ENCODE peak calls at places on chromosome 12, in nine cellular contexts. One of them, this sample, is unnamed. For H3K4me1, the result is how much of the 10 kb centered on the place peaks cover.

GRCh38 chr12:9347328-9348127 is 139.3 kb upstream of the PZP start:
- DNase-seq in esophagus muscularis mucosa: no peak
- DNase-seq in GM12878: no peak
- DNase-seq in sigmoid colon: no peak
- DNase-seq in breast epithelium: no peak
- DNase-seq in ovary: no peak
- DNase-seq in thyroid gland: no peak
- DNase-seq in IMR-90: peak
- DNase-seq in HCT116: peak
- DNase-seq in this sample: no peak

GRCh38 chr12:131785763-131786330 is 42.3 kb upstream of the MMP17 start:
- DNase-seq in IMR-90: no peak
- DNase-seq in esophagus muscularis mucosa: no peak
- DNase-seq in GM12878: no peak
- DNase-seq in breast epithelium: no peak
- DNase-seq in thyroid gland: no peak
- DNase-seq in HCT116: no peak
- DNase-seq in sigmoid colon: no peak
- DNase-seq in ovary: no peak
- DNase-seq in this sample: no peak

GRCh38 chr12:24360057-24360456 is 410.6 kb upstream of the SOX5 start:
- DNase-seq in breast epithelium: no peak
- DNase-seq in IMR-90: peak
- DNase-seq in HCT116: no peak
- DNase-seq in sigmoid colon: no peak
- DNase-seq in thyroid gland: no peak
- DNase-seq in esophagus muscularis mucosa: no peak
- DNase-seq in GM12878: no peak
- DNase-seq in ovary: no peak
- DNase-seq in this sample: no peak

GRCh38 chr12:5081016-5081415 is 37.3 kb downstream of the KCNA5 start:
- DNase-seq in breast epithelium: no peak
- DNase-seq in HCT116: no peak
- DNase-seq in thyroid gland: no peak
- DNase-seq in GM12878: no peak
- DNase-seq in ovary: no peak
- DNase-seq in sigmoid colon: no peak
- DNase-seq in esophagus muscularis mucosa: no peak
- DNase-seq in IMR-90: no peak
- DNase-seq in this sample: no peak

GRCh38 chr12:114069507-114069906 is 103.4 kb upstream of the RBM19 start:
- DNase-seq in sigmoid colon: no peak
- DNase-seq in breast epithelium: no peak
- DNase-seq in ovary: no peak
- DNase-seq in IMR-90: no peak
- DNase-seq in GM12878: no peak
- DNase-seq in HCT116: no peak
- DNase-seq in esophagus muscularis mucosa: no peak
- DNase-seq in thyroid gland: no peak
- DNase-seq in this sample: no peak

GRCh38 chr12:132170637-132171292 is 26.5 kb downstream of the NOC4L start:
- DNase-seq in breast epithelium: no peak
- DNase-seq in sigmoid colon: no peak
- DNase-seq in HCT116: no peak
- DNase-seq in thyroid gland: no peak
- DNase-seq in ovary: no peak
- DNase-seq in esophagus muscularis mucosa: no peak
- DNase-seq in IMR-90: no peak
- DNase-seq in GM12878: no peak
- DNase-seq in this sample: no peak

GRCh38 chr12:123916729-123917128 is 55.9 kb downstream of the CCDC92 start:
- DNase-seq in thyroid gland: no peak
- DNase-seq in ovary: no peak
- DNase-seq in IMR-90: peak
- DNase-seq in breast epithelium: no peak
- DNase-seq in GM12878: no peak
- DNase-seq in esophagus muscularis mucosa: no peak
- DNase-seq in HCT116: no peak
- DNase-seq in sigmoid colon: no peak
- DNase-seq in this sample: no peak

GRCh38 chr12:21576431-21576830 is 28.2 kb downstream of the GYS2 start:
- DNase-seq in ovary: no peak
- DNase-seq in sigmoid colon: no peak
- DNase-seq in breast epithelium: no peak
- DNase-seq in thyroid gland: no peak
- DNase-seq in GM12878: no peak
- DNase-seq in HCT116: no peak
- DNase-seq in esophagus muscularis mucosa: no peak
- DNase-seq in IMR-90: no peak
- DNase-seq in this sample: no peak

GRCh38 chr12:6169107-6169440 is 31.1 kb upstream of the CD9 start:
- DNase-seq in breast epithelium: no peak
- DNase-seq in thyroid gland: no peak
- DNase-seq in GM12878: no peak
- DNase-seq in IMR-90: no peak
- DNase-seq in esophagus muscularis mucosa: no peak
- DNase-seq in sigmoid colon: no peak
- DNase-seq in ovary: no peak
- DNase-seq in HCT116: no peak
- DNase-seq in this sample: no peak

GRCh38 chr12:21350975-21351374 is 16.3 kb upstream of the SLCO1A2 start:
- DNase-seq in GM12878: no peak
- DNase-seq in breast epithelium: no peak
- DNase-seq in IMR-90: no peak
- DNase-seq in esophagus muscularis mucosa: no peak
- DNase-seq in ovary: no peak
- DNase-seq in HCT116: no peak
- DNase-seq in sigmoid colon: no peak
- DNase-seq in thyroid gland: no peak
- DNase-seq in this sample: no peak

GRCh38 chr12:123075591-123076171 is 75.2 kb downstream of the PITPNM2 start:
- DNase-seq in HCT116: no peak
- DNase-seq in IMR-90: no peak
- DNase-seq in thyroid gland: peak
- DNase-seq in esophagus muscularis mucosa: no peak
- DNase-seq in breast epithelium: no peak
- DNase-seq in ovary: peak
- DNase-seq in GM12878: no peak
- DNase-seq in sigmoid colon: no peak
- DNase-seq in this sample: peak

GRCh38 chr12:123942277-123942653 is 30.4 kb downstream of the CCDC92 start:
- DNase-seq in sigmoid colon: no peak
- DNase-seq in esophagus muscularis mucosa: no peak
- DNase-seq in IMR-90: peak
- DNase-seq in ovary: no peak
- DNase-seq in thyroid gland: no peak
- DNase-seq in HCT116: no peak
- DNase-seq in breast epithelium: no peak
- DNase-seq in GM12878: no peak
- DNase-seq in this sample: no peak

GRCh38 chr12:9750276-9751203 is 10.2 kb downstream of the CD69 start:
- DNase-seq in HCT116: peak
- DNase-seq in thyroid gland: peak
- DNase-seq in ovary: peak
- DNase-seq in IMR-90: peak
- DNase-seq in sigmoid colon: peak
- DNase-seq in breast epithelium: no peak
- DNase-seq in GM12878: no peak
- DNase-seq in esophagus muscularis mucosa: no peak
- DNase-seq in this sample: no peak

GRCh38 chr12:114688256-114688845 is 4.4 kb upstream of the TBX3 start:
- DNase-seq in breast epithelium: no peak
- DNase-seq in GM12878: no peak
- DNase-seq in sigmoid colon: no peak
- DNase-seq in ovary: no peak
- DNase-seq in HCT116: no peak
- DNase-seq in esophagus muscularis mucosa: no peak
- DNase-seq in IMR-90: no peak
- DNase-seq in thyroid gland: peak
- DNase-seq in this sample: no peak

GRCh38 chr12:40693503-40693863 is 1.2 kb downstream of the CNTN1 start:
- DNase-seq in IMR-90: no peak
- DNase-seq in ovary: peak
- DNase-seq in sigmoid colon: peak
- DNase-seq in HCT116: peak
- DNase-seq in thyroid gland: no peak
- DNase-seq in breast epithelium: no peak
- DNase-seq in GM12878: no peak
- DNase-seq in esophagus muscularis mucosa: no peak
- DNase-seq in this sample: peak

GRCh38 chr12:6494351-6494743 is 445 bp downstream of the NCAPD2 start:
- DNase-seq in HCT116: no peak
- DNase-seq in ovary: no peak
- DNase-seq in IMR-90: no peak
- DNase-seq in breast epithelium: no peak
- DNase-seq in esophagus muscularis mucosa: no peak
- DNase-seq in thyroid gland: no peak
- DNase-seq in sigmoid colon: no peak
- DNase-seq in GM12878: no peak
- DNase-seq in this sample: no peak

GRCh38 chr12:55972906-55973597 is 826 bp upstream of the RAB5B start:
- DNase-seq in HCT116: no peak
- DNase-seq in thyroid gland: peak
- DNase-seq in breast epithelium: no peak
- DNase-seq in GM12878: no peak
- DNase-seq in ovary: no peak
- DNase-seq in esophagus muscularis mucosa: no peak
- DNase-seq in IMR-90: peak
- DNase-seq in sigmoid colon: no peak
- DNase-seq in this sample: no peak

GRCh38 chr12:132874175-132874574 is 13.2 kb downstream of the CHFR start:
- DNase-seq in sigmoid colon: no peak
- DNase-seq in thyroid gland: no peak
- DNase-seq in HCT116: no peak
- DNase-seq in esophagus muscularis mucosa: no peak
- DNase-seq in ovary: no peak
- DNase-seq in IMR-90: no peak
- DNase-seq in breast epithelium: no peak
- DNase-seq in GM12878: no peak
- DNase-seq in this sample: no peak

GRCh38 chr12:52903855-52904508 is 894 bp downstream of the KRT8 start:
- DNase-seq in HCT116: no peak
- DNase-seq in IMR-90: no peak
- DNase-seq in thyroid gland: peak
- DNase-seq in esophagus muscularis mucosa: no peak
- DNase-seq in breast epithelium: peak
- DNase-seq in ovary: peak
- DNase-seq in GM12878: peak
- DNase-seq in sigmoid colon: no peak
- DNase-seq in this sample: peak
- TF ChIP-seq CTCF in HCT116: no peak
- TF ChIP-seq CTCF in IMR-90: no peak
- TF ChIP-seq CTCF in thyroid gland: peak
- TF ChIP-seq CTCF in esophagus muscularis mucosa: no peak
- TF ChIP-seq CTCF in breast epithelium: no peak
- TF ChIP-seq CTCF in ovary: no peak
- TF ChIP-seq CTCF in GM12878: no peak
- TF ChIP-seq CTCF in sigmoid colon: no peak
- TF ChIP-seq CTCF in this sample: no peak

GRCh38 chr12:52263761-52264434 is 10.5 kb upstream of the KRT86 start:
- DNase-seq in sigmoid colon: peak
- DNase-seq in breast epithelium: no peak
- DNase-seq in GM12878: no peak
- DNase-seq in thyroid gland: no peak
- DNase-seq in HCT116: no peak
- DNase-seq in esophagus muscularis mucosa: no peak
- DNase-seq in ovary: no peak
- DNase-seq in IMR-90: no peak
- DNase-seq in this sample: no peak

GRCh38 chr12:52267266-52267665 is 7.2 kb upstream of the KRT86 start:
- DNase-seq in IMR-90: no peak
- DNase-seq in GM12878: no peak
- DNase-seq in thyroid gland: no peak
- DNase-seq in ovary: no peak
- DNase-seq in breast epithelium: peak
- DNase-seq in sigmoid colon: peak
- DNase-seq in esophagus muscularis mucosa: no peak
- DNase-seq in HCT116: no peak
- DNase-seq in this sample: no peak

GRCh38 chr12:52262286-52262685 is 12.2 kb upstream of the KRT86 start:
- DNase-seq in ovary: no peak
- DNase-seq in sigmoid colon: no peak
- DNase-seq in breast epithelium: no peak
- DNase-seq in esophagus muscularis mucosa: no peak
- DNase-seq in thyroid gland: no peak
- DNase-seq in IMR-90: no peak
- DNase-seq in HCT116: no peak
- DNase-seq in GM12878: no peak
- DNase-seq in this sample: no peak

GRCh38 chr12:52266514-52266913 is 7.9 kb upstream of the KRT86 start:
- DNase-seq in esophagus muscularis mucosa: no peak
- DNase-seq in IMR-90: no peak
- DNase-seq in HCT116: no peak
- DNase-seq in sigmoid colon: peak
- DNase-seq in breast epithelium: no peak
- DNase-seq in thyroid gland: no peak
- DNase-seq in GM12878: no peak
- DNase-seq in ovary: no peak
- DNase-seq in this sample: no peak

DNA sequence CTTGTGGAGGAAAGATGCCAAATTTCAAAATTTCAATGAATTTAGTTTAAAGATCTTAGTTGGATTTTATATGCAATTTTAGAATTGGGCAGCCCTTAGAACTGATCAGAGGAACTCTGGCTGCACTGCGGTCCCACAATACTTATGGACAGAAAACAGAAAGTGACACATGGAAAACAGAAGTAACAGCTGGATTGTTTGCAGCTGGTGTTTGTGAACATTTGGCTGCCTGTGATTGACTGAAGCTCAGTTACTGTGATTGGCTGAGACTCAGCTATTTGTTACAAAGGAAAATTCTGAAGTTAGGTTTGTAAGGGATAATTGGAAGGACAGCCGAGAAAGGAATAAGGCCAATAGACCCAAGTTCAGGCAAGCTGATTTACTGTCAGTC is 10.0 kb upstream of the KRT86 start:
- DNase-seq in thyroid gland: no peak
- DNase-seq in GM12878: no peak
- DNase-seq in sigmoid colon: peak
- DNase-seq in ovary: no peak
- DNase-seq in IMR-90: no peak
- DNase-seq in esophagus muscularis mucosa: no peak
- DNase-seq in HCT116: no peak
- DNase-seq in breast epithelium: no peak
- DNase-seq in this sample: no peak
- H3K4me1 ChIP-seq in thyroid gland: under half
- H3K4me1 ChIP-seq in GM12878: under half
- H3K4me1 ChIP-seq in sigmoid colon: under half
- H3K4me1 ChIP-seq in ovary: under half
- H3K4me1 ChIP-seq in IMR-90: under half
- H3K4me1 ChIP-seq in esophagus muscularis mucosa: under half
- H3K4me1 ChIP-seq in HCT116: under half
- H3K4me1 ChIP-seq in breast epithelium: under half
- H3K4me1 ChIP-seq in this sample: under half

GRCh38 chr12:125341422-125341821 is 276.2 kb downstream of the AACS start:
- DNase-seq in HCT116: no peak
- DNase-seq in esophagus muscularis mucosa: no peak
- DNase-seq in breast epithelium: no peak
- DNase-seq in thyroid gland: no peak
- DNase-seq in ovary: no peak
- DNase-seq in GM12878: no peak
- DNase-seq in sigmoid colon: no peak
- DNase-seq in IMR-90: no peak
- DNase-seq in this sample: no peak
- TF ChIP-seq POLR2A in HCT116: no peak
- TF ChIP-seq POLR2A in esophagus muscularis mucosa: no peak
- TF ChIP-seq POLR2A in breast epithelium: no peak
- TF ChIP-seq POLR2A in thyroid gland: no peak
- TF ChIP-seq POLR2A in ovary: no peak
- TF ChIP-seq POLR2A in GM12878: no peak
- TF ChIP-seq POLR2A in sigmoid colon: no peak
- TF ChIP-seq POLR2A in IMR-90: no peak
- TF ChIP-seq POLR2A in this sample: no peak

GRCh38 chr12:108234155-108234554 is 105.0 kb downstream of the CMKLR1 start:
- DNase-seq in ovary: no peak
- DNase-seq in thyroid gland: no peak
- DNase-seq in sigmoid colon: no peak
- DNase-seq in esophagus muscularis mucosa: no peak
- DNase-seq in GM12878: no peak
- DNase-seq in IMR-90: no peak
- DNase-seq in HCT116: no peak
- DNase-seq in breast epithelium: no peak
- DNase-seq in this sample: peak
- TF ChIP-seq CTCF in ovary: no peak
- TF ChIP-seq CTCF in thyroid gland: no peak
- TF ChIP-seq CTCF in sigmoid colon: no peak
- TF ChIP-seq CTCF in esophagus muscularis mucosa: no peak
- TF ChIP-seq CTCF in GM12878: peak
- TF ChIP-seq CTCF in IMR-90: no peak
- TF ChIP-seq CTCF in HCT116: no peak
- TF ChIP-seq CTCF in breast epithelium: no peak
- TF ChIP-seq CTCF in this sample: peak

This sample was measured in uterus.